ENCODE peak calls at places on chromosome 11, in ten cellular contexts. W is kidney; K is neuronal stem cell; R is keratinocyte; X is A549; Y is lower lobe of right lung; L is naive thymus-derived CD4-positive, alpha-beta T cell; H is thoracic aorta; B is tibial artery; T is neural progenitor cell. Z is an unnamed sample. For H3K4me1, the result is how much of the 10 kb centered on the place peaks cover.

GRCh38 chr11:131503017-131503416 is 132.6 kb downstream of the NTM start:
- DNase-seq in W (no peak), K (no peak), R (no peak), X (no peak), Y (no peak), L (no peak), H (no peak), B (no peak), T (no peak), Z (no peak)

GRCh38 chr11:130638624-130639023 is 190.2 kb downstream of the ADAMTS15 start:
- DNase-seq in W (no peak), K (no peak), R (no peak), X (no peak), Y (no peak), L (no peak), H (no peak), B (no peak), T (no peak), Z (no peak)

GRCh38 chr11:94873910-94874575 is 99.3 kb downstream of the CWC15 start:
- DNase-seq in W (no peak), K (no peak), R (no peak), X (no peak), Y (no peak), L (no peak), H (no peak), B (no peak), T (no peak), Z (no peak)

GRCh38 chr11:5689551-5689983 is at the start of gene TRIM22:
- DNase-seq in W (peak), K (no peak), R (no peak), X (no peak), Y (peak), L (peak), H (no peak), B (peak), T (peak), Z (no peak)

GRCh38 chr11:62553839-62554361 is 7.3 kb upstream of the AHNAK start:
- DNase-seq in W (no peak), K (no peak), R (peak), X (peak), Y (no peak), L (no peak), H (no peak), B (no peak), T (no peak), Z (peak)

GRCh38 chr11:118851970-118852369 is 31.7 kb upstream of the CXCR5 start:
- DNase-seq in W (no peak), K (no peak), R (no peak), X (no peak), Y (no peak), L (no peak), H (no peak), B (no peak), T (no peak), Z (no peak)

GRCh38 chr11:120139316-120140069 is 1.6 kb upstream of the TRIM29 start:
- DNase-seq in W (no peak), K (no peak), R (no peak), X (no peak), Y (peak), L (no peak), H (no peak), B (peak), T (no peak), Z (peak)

GRCh38 chr11:62427630-62428233 is 8.9 kb downstream of the SCGB1A1 start:
- DNase-seq in W (no peak), K (no peak), R (no peak), X (no peak), Y (no peak), L (no peak), H (no peak), B (no peak), T (no peak), Z (no peak)

GRCh38 chr11:75264971-75265370 is 24.4 kb downstream of the TPBGL start:
- DNase-seq in W (peak), K (no peak), R (no peak), X (no peak), Y (peak), L (no peak), H (no peak), B (no peak), T (no peak), Z (peak)

GRCh38 chr11:48018561-48019229 is 38.3 kb downstream of the PTPRJ start:
- DNase-seq in W (no peak), K (peak), R (no peak), X (no peak), Y (no peak), L (no peak), H (no peak), B (no peak), T (peak), Z (no peak)

GRCh38 chr11:96221244-96222070 is 121.5 kb downstream of the MAML2 start:
- DNase-seq in W (no peak), K (no peak), R (no peak), X (no peak), Y (no peak), L (no peak), H (no peak), B (no peak), T (no peak), Z (no peak)

GRCh38 chr11:96218013-96218412 is 125.0 kb downstream of the MAML2 start:
- DNase-seq in W (no peak), K (no peak), R (no peak), X (no peak), Y (no peak), L (no peak), H (no peak), B (no peak), T (no peak), Z (no peak)

GRCh38 chr11:96218901-96219300 is 124.1 kb downstream of the MAML2 start:
- DNase-seq in W (no peak), K (no peak), R (no peak), X (no peak), Y (no peak), L (no peak), H (no peak), B (no peak), T (no peak), Z (no peak)

GRCh38 chr11:96222102-96222501 is 120.9 kb downstream of the MAML2 start:
- DNase-seq in W (no peak), K (no peak), R (no peak), X (no peak), Y (no peak), L (no peak), H (no peak), B (no peak), T (no peak), Z (no peak)

DNA sequence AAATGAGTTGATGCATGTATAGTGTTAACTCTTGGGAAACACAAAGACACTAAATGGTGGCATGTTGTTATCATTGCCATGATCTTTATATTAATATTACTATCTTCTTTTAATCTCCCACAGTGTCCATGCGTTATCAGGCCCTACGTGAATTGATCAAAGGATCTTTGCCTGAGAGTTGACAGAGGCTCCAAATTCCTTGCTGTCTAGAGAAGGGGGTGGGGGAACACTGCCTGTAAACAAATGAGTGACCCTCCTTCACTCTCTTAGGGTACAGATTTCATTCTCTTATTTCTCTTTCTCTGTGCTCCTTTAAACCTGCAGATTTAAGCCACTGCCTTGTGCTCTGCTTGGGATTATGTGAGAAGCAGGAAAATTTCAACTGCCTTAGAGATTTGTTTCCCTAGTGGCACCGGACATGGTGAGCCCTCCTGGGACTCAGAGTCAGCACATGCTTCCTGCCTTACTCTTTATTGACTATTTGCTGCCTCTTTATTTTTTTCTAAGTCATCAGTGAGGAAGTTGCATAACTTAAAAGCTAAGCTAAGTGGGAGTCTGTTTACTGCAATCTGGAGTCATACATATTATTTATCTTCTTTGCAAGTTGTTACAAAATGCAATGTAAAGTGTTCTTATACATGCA is 122.9 kb downstream of the MAML2 start:
- DNase-seq in W (no peak), K (no peak), R (no peak), X (no peak), Y (no peak), L (no peak), H (no peak), B (peak), T (peak), Z (no peak)
- H3K4me1 ChIP-seq in W (under half), K (under half), R (under half), X (under half), Y (half or more), L (half or more), H (half or more), B (half or more), T (under half), Z (under half)

DNA sequence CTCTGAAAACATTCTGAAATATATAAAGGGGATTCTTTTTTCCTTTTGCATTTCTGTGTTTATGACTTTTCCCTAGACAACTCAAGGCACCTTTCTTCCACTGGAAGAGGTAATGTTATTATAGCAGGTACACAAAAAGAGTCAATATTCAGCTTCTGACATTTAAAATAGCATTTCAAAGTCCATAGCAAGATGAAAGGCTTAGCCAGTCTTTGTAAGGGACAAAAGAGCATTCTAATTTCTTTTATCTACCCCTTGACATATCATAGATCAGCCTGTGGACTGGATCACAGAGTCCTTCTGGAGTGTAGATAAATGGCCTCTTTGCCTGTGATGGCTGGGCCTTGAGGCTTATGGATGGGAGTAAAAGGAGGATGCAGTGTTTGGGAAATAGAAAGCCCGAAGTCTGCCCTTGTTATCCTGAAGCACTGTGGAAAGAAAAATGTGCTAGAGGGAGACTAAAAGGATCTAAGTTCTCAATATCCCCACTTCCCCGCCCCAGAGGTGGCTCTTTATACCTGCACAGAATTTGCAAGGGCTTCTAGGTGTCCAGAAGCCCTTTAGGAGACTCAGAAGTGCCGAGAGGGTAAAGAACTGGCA is 1.6 kb upstream of the HEPACAM start:
- DNase-seq in W (no peak), K (no peak), R (no peak), X (no peak), Y (no peak), L (no peak), H (no peak), B (no peak), T (no peak), Z (no peak)
- H3K27ac ChIP-seq in W (no peak), K (no peak), R (no peak), X (no peak), Y (no peak), L (no peak), H (no peak), B (no peak), T (no peak), Z (no peak)

DNA sequence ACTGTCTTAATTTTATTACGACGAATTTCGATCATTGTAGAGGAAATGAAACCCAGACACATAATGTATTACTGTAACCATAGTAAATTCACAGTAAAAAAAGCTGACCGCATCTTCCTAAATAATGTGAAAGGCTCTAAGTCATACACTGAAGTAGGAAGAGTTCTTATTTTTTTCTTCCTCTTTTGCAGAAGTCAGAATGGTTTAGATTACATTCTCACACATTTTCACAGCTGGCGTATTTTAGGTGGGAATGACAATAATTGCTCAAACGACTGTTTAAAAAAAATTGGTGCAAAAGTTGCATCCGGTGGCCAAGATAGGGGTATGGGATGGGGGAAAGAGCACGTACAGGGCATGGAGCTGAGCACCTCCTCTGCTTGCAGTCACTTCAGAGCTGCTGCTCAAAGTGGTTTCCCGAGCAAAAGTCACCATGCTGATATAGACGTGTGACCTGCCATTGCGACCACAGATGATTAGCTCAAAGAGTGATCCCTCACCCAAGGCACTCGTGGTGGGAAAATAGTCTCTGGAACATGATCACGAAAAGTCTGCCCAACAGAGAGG is 35.3 kb downstream of the MMP13 start:
- DNase-seq in W (no peak), K (no peak), R (no peak), X (no peak), Y (no peak), L (no peak), H (no peak), B (no peak), T (no peak), Z (no peak)
- H3K4me1 ChIP-seq in W (under half), K (under half), R (under half), X (under half), Y (under half), L (under half), H (under half), B (under half), T (under half), Z (under half)

DNA sequence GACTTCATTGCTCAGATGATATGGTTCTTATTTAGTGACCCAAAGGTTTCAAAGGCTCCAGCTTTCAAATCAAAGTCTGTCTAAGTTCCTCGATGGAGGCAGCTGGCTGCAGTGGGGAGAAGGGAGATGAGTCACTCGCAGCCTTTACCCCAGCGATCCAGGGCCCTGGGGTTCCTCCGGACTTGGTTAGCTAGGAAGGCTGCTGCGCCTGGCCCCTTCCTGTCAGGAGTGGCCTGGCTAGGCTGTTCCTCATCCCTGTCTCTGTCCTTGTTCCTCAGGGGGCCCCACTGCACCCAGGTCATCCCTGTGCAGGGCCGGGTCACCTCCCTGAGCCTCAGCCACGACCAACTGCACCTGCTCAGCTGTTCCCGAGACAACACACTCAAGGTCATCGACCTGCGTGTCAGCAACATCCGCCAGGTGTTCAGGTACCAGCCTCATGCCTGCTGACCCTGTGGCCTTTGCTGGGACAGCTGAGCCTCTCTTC is 13.9 kb downstream of the ATG16L2 start:
- DNase-seq in W (no peak), K (no peak), R (no peak), X (no peak), Y (peak), L (no peak), H (no peak), B (no peak), T (no peak), Z (no peak)
- H3K27ac ChIP-seq in W (no peak), K (no peak), R (no peak), X (no peak), Y (peak), L (no peak), H (no peak), B (peak), T (no peak), Z (no peak)